ENCODE peak calls at places on chromosomes 13 and 19, in four cellular contexts. T is CD4-positive, alpha-beta T cell; E is fibroblast of mammary gland; U is cardiac muscle cell. N is an unnamed sample.
A peak's percentile ranks its signal among the peaks of the same experiment; 100 is the strongest.

GRCh38 chr13:83853771-83854170 is 28.5 kb downstream of the SLITRK1 start:
- DNase-seq in E (no peak), T (no peak), U (no peak), N (no peak)

GRCh38 chr13:79724348-79725103 is 243.6 kb downstream of the NDFIP2 start:
- DNase-seq in E (no peak), T (no peak), U (no peak), N (no peak)

GRCh38 chr19:57769345-57770131 is at the start of gene ZNF586:
- DNase-seq in E (peak; percentile 92), T (peak; percentile 77), U (peak; percentile 95), N (peak; percentile 97)

GRCh38 chr13:108948269-108948671 is 318.9 kb downstream of the MYO16 start:
- DNase-seq in T (no peak), U (no peak), E (peak; percentile 68), N (no peak)

GRCh38 chr19:38267780-38268430 is 3.5 kb downstream of the SPINT2 start:
- DNase-seq in T (no peak), U (no peak), E (no peak), N (no peak)

GRCh38 chr19:46321653-46322052 is 24.8 kb downstream of the HIF3A start:
- DNase-seq in T (no peak), U (no peak), E (no peak), N (no peak)

GRCh38 chr13:75180805-75181455 is 301.0 kb downstream of the TBC1D4 start:
- DNase-seq in U (peak; percentile 25), T (no peak), E (peak; percentile 28), N (no peak)

GRCh38 chr19:35162471-35163326 is 8.2 kb downstream of the FXYD5 start:
- DNase-seq in T (no peak), U (no peak), E (no peak), N (no peak)

GRCh38 chr19:6800991-6801396 is 28.5 kb downstream of the VAV1 start:
- DNase-seq in E (peak; percentile 36), T (no peak), U (peak; percentile 62), N (no peak)

GRCh38 chr19:6806488-6806887 is 34.0 kb downstream of the VAV1 start:
- DNase-seq in E (no peak), T (no peak), U (no peak), N (no peak)

GRCh38 chr19:6802336-6803035 is 30.0 kb downstream of the VAV1 start:
- DNase-seq in E (no peak), U (peak; percentile 23), T (peak; percentile 38), N (peak; percentile 7)

GRCh38 chr19:6801397-6802086 is 29.0 kb downstream of the VAV1 start:
- DNase-seq in T (peak; percentile 75), E (no peak), U (peak; percentile 71), N (no peak)

GRCh38 chr19:6803036-6803404 is 30.5 kb downstream of the VAV1 start:
- DNase-seq in T (no peak), E (no peak), U (no peak), N (no peak)
- TF ChIP-seq CTCF in T (no peak), E (no peak), U (no peak), N (no peak)

DNA sequence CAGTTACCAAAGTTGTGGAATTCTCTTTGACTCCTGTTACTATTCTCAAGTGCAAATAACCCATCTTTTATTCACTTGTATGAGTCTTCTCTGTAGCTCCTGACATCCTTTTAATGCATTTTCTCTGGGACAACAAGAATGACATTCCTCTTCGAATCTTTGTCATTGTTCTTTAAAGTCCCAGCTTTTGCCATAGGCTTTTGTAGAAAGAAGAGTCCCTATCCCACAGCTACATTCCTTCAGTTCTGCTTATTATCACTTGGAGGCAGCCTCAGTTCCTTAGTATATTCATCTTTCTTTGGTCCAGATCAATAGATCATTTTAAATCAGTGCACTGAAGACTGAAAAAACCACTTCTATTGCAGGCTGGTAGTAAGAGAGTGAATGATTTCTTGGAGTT is 560.2 kb downstream of the DACH1 start:
- DNase-seq in E (no peak), T (no peak), U (no peak), N (peak; percentile 50)
- TF ChIP-seq CTCF in E (no peak), T (no peak), U (no peak), N (no peak)

GRCh38 chr19:1383014-1383310 is 745 bp upstream of the NDUFS7 start:
- DNase-seq in T (no peak), U (no peak), E (no peak), N (no peak)
- TF ChIP-seq CTCF in T (no peak), U (no peak), E (no peak), N (no peak)

GRCh38 chr13:105410602-105411001 is 1124.9 kb downstream of the EFNB2 start:
- DNase-seq in U (peak; percentile 61), E (peak; percentile 41), T (peak; percentile 3), N (peak; percentile 77)
- TF ChIP-seq CTCF in U (peak; percentile 72), E (peak; percentile 71), T (peak; percentile 9), N (peak; percentile 85)

DNA sequence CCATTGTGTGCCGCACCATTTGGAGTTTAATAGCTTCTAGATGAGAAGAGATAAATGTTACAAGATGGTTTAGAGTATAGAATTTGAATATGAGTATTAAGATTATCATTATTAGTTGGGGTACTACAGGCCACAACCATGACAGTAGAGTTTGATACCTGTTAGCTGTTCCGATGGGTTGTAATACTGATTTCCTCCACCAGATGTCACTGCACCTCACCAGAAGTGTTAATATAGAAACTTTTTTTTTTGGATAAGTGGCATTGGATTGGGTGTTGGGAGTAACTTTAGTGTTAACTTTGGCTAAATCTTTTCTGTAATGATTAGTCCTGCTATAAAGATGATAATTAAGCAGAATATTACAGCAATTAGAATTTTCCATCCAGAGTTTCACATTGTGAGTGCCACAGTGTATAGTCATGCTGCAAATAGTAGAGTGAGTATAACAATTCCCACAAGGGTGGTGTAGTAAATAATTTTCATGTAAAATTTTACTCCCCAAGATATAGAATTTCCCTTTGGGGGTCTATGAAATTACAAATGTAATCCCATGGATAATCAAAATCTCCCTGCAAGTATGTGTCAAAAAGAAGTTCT is 56.3 kb downstream of the PSG3 start:
- DNase-seq in E (peak; percentile 39), T (no peak), U (peak; percentile 43), N (peak; percentile 11)
- TF ChIP-seq CTCF in E (peak; percentile 71), T (peak; percentile 63), U (peak; percentile 70), N (peak; percentile 63)

DNA sequence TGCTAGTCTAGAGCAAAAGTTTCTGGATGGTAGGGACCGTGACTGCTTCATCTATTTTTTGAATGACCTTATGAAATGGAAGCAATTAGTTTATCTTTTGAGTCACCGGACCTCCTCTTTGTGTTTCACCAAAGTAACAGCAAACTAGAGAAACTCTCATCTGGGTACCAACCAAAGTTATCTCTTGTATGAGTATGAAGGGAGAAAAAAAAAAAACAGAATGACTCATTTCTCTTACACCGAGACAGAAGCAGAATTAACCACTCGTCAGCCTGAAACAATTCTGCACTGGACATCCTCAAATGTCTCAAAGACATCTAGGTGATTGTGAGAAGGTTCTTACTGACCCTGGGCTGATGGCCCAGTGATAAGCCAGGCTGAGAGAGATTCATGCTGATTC is 18.3 kb downstream of the ZNF100 start:
- DNase-seq in U (peak; percentile 25), T (no peak), E (peak; percentile 27), N (no peak)
- TF ChIP-seq CTCF in U (no peak), T (no peak), E (no peak), N (no peak)

GRCh38 chr13:27280841-27281240 is 10.2 kb downstream of the RASL11A start:
- DNase-seq in T (no peak), U (no peak), E (no peak), N (no peak)

GRCh38 chr13:27281420-27281819 is 10.8 kb downstream of the RASL11A start:
- DNase-seq in T (no peak), E (no peak), U (no peak), N (no peak)

GRCh38 chr13:27280009-27280646 is 9.5 kb downstream of the RASL11A start:
- DNase-seq in E (no peak), U (no peak), T (no peak), N (no peak)

GRCh38 chr13:27288397-27288796 is 17.8 kb downstream of the RASL11A start:
- DNase-seq in U (no peak), T (no peak), E (no peak), N (no peak)

DNA sequence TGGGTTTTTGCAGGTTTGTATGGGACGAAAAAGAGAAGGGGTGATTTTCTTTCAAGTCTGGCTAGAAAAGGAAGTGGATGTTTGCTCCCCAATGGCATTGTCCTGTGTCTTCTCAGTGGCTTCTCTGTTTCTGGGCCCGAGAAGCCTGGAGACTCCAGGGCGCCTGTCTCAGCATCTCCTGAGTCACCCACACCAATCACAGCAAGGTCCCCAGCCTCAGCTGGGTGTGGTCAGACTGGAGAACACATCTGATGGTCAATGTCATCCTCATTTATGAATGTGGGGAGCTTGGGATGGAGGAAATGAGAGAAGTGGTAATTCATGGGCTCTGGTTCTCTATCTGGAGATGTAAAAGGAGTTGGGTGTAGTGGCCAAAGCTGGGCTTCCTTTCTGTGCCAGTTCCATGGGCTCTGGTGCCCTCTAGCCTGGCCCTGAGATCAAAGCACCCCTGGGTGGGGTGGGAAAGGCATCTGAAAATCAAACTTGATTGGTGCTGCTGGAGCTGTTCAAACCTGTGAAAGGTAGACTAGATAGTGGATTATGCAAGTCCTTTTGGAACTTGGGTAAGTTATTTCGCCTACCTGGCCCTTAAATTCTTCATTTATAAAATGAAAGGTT is 13.4 kb downstream of the RASL11A start:
- DNase-seq in T (no peak), U (peak; percentile 44), E (peak; percentile 44), N (no peak)
- TF ChIP-seq CTCF in T (no peak), U (peak; percentile 43), E (peak; percentile 45), N (peak; percentile 14)

GRCh38 chr13:113472355-113473025 is 18.0 kb downstream of the DCUN1D2 start:
- DNase-seq in T (no peak), U (no peak), E (no peak), N (no peak)
- TF ChIP-seq CTCF in T (no peak), U (no peak), E (no peak), N (no peak)

DNA sequence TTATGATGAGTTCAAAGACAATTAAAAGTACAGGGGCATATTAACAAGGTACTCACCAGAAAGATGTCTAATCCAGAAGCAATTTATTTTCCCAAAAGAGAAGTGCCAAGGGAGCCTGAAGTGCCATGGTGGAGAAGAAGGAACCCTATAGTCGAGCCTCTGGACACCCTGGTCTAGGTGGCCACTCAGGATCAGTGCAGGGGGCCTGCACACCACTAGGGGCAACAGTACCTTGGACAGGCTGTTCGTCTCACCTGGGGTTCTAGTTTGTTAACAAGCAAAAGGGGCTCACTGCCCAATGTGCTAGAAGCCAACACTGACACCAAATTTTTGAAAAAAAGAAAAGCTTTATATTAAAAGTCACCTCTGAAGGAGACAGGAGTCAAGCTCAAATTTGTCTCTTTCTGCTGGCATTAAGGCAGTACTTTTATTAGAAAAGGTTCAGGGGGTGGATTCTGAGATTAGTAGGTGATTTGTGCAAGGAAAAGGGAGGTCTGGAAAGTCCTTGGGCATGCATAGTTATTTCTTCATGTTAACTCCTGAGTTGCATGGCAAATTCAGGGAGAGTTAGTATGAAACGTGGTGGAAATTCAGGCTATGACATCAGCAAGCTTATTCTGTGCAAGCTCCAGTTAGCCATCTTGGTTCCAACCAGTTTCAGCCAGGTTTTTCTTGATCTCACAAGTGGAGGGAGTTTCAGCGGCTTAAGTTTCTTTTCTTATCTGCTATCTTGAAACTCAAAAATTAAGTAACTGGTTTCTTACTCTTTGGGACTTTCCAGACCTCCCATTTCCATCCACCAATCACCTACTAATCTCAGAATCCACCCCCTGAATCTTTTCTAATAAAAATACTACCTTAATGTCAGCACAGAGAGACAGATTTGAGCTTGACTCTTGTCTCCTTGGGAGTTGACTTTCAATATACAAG is 884 bp upstream of the CBY2 start:
- DNase-seq in E (no peak), U (peak; percentile 14), T (no peak), N (no peak)
- TF ChIP-seq CTCF in E (no peak), U (no peak), T (no peak), N (peak; percentile 24)

GRCh38 chr13:94112227-94112626 is 367.3 kb downstream of the DCT start:
- DNase-seq in E (peak; percentile 97), T (no peak), U (peak; percentile 94), N (no peak)
- TF ChIP-seq CTCF in E (no peak), T (no peak), U (no peak), N (no peak)

N was measured in neural progenitor cell.